ENCODE peak calls at places on chromosomes 7 and 10, in seven cellular contexts. W, P, M, O, B, R and N are unnamed samples.

GRCh38 chr10:3111626-3112220 is 44.4 kb downstream of the PFKP start:
- DNase-seq in W (peak), P (no peak), M (no peak), O (no peak), B (no peak), R (no peak), N (no peak)

GRCh38 chr7:17651926-17652385 is 288.3 kb downstream of the SNX13 start:
- DNase-seq in W (peak), P (no peak), M (no peak), O (no peak), B (no peak), R (no peak), N (peak)

GRCh38 chr10:24357344-24358021 is 148.5 kb downstream of the KIAA1217 start:
- DNase-seq in W (no peak), P (no peak), M (no peak), O (peak), B (no peak), R (no peak), N (no peak)

GRCh38 chr7:72751978-72752377 is 76.0 kb downstream of the TYW1B start:
- DNase-seq in W (no peak), P (no peak), M (peak), O (no peak), B (peak), R (peak), N (peak)

GRCh38 chr7:122885583-122886356 is 490 bp downstream of the CADPS2 start:
- DNase-seq in W (no peak), P (peak), M (peak), O (peak), B (peak), R (peak), N (peak)

GRCh38 chr10:130929422-130930325 is 381.8 kb downstream of the TCERG1L start:
- DNase-seq in W (no peak), P (no peak), M (no peak), O (no peak), B (no peak), R (no peak), N (no peak)

GRCh38 chr10:3265081-3265480 is 92.5 kb upstream of the PITRM1 start:
- DNase-seq in W (peak), P (peak), M (no peak), O (no peak), B (peak), R (no peak), N (peak)

GRCh38 chr7:150377116-150377979 is 1.8 kb upstream of the ZNF775 start:
- DNase-seq in W (no peak), P (no peak), M (no peak), O (no peak), B (no peak), R (no peak), N (no peak)

GRCh38 chr7:132508724-132509348 is 67.4 kb downstream of the PLXNA4 start:
- DNase-seq in W (no peak), P (no peak), M (no peak), O (no peak), B (peak), R (no peak), N (no peak)

GRCh38 chr7:105857009-105857952 is 19.1 kb downstream of the ATXN7L1 start:
- DNase-seq in W (no peak), P (no peak), M (no peak), O (no peak), B (no peak), R (no peak), N (no peak)

GRCh38 chr10:132592790-132593788 is 55.5 kb downstream of the INPP5A start:
- DNase-seq in W (no peak), P (no peak), M (no peak), O (no peak), B (no peak), R (no peak), N (no peak)

GRCh38 chr10:125774144-125774543 is 1.5 kb downstream of the MMP21 start:
- DNase-seq in W (no peak), P (no peak), M (no peak), O (no peak), B (no peak), R (no peak), N (no peak)

GRCh38 chr10:126663880-126664279 is 6.6 kb downstream of the C10orf90 start:
- DNase-seq in W (peak), P (peak), M (no peak), O (no peak), B (no peak), R (no peak), N (peak)

GRCh38 chr7:139745330-139746143 is 32.3 kb downstream of the HIPK2 start:
- DNase-seq in W (no peak), P (no peak), M (no peak), O (no peak), B (peak), R (no peak), N (peak)

GRCh38 chr10:74822101-74822500 is 4.3 kb upstream of the KAT6B start:
- DNase-seq in W (peak), P (no peak), M (no peak), O (no peak), B (no peak), R (no peak), N (no peak)

GRCh38 chr10:124996854-124997215 is 54.9 kb downstream of the ZRANB1 start:
- DNase-seq in W (no peak), P (no peak), M (no peak), O (no peak), B (no peak), R (peak), N (no peak)

GRCh38 chr7:107286751-107287621 is 118.2 kb downstream of the HBP1 start:
- DNase-seq in W (no peak), P (no peak), M (no peak), O (no peak), B (no peak), R (no peak), N (no peak)

GRCh38 chr7:122677149-122677548 is 21.8 kb downstream of the RNF133 start:
- DNase-seq in W (no peak), P (no peak), M (no peak), O (no peak), B (no peak), R (no peak), N (no peak)

GRCh38 chr7:97017197-97018125 is 7.2 kb downstream of the DLX5 start:
- DNase-seq in W (no peak), P (no peak), M (no peak), O (peak), B (peak), R (no peak), N (no peak)

GRCh38 chr7:121449304-121449703 is 53.2 kb upstream of the FAM3C start:
- DNase-seq in W (no peak), P (peak), M (no peak), O (no peak), B (no peak), R (no peak), N (peak)

GRCh38 chr7:123231060-123232000 is 31.6 kb upstream of the SLC13A1 start:
- DNase-seq in W (no peak), P (no peak), M (no peak), O (no peak), B (no peak), R (no peak), N (peak)

GRCh38 chr10:49605177-49605938 is 4.8 kb upstream of the SLC18A3 start:
- DNase-seq in W (no peak), P (no peak), M (peak), O (no peak), B (no peak), R (peak), N (no peak)

GRCh38 chr7:149878523-149878921 is 4.8 kb downstream of the ATP6V0E2 start:
- DNase-seq in W (no peak), P (no peak), M (peak), O (no peak), B (no peak), R (no peak), N (no peak)

GRCh38 chr10:44911081-44911540 is at the start of gene TMEM72:
- DNase-seq in W (no peak), P (no peak), M (peak), O (no peak), B (peak), R (peak), N (no peak)

GRCh38 chr10:122639801-122640200 is 59.8 kb downstream of the C10orf120 start:
- DNase-seq in W (no peak), P (no peak), M (no peak), O (no peak), B (peak), R (no peak), N (no peak)

GRCh38 chr10:7787150-7787856 is 490 bp downstream of the KIN start:
- DNase-seq in W (peak), P (no peak), M (no peak), O (no peak), B (peak), R (no peak), N (peak)

GRCh38 chr10:91683976-91684375 is 51.1 kb upstream of the PPP1R3C start:
- DNase-seq in W (peak), P (peak), M (no peak), O (no peak), B (peak), R (no peak), N (peak)

GRCh38 chr10:91681361-91682276 is 48.7 kb upstream of the PPP1R3C start:
- DNase-seq in W (no peak), P (no peak), M (no peak), O (no peak), B (no peak), R (no peak), N (no peak)

GRCh38 chr10:91684841-91685240 is 52.0 kb upstream of the PPP1R3C start:
- DNase-seq in W (peak), P (no peak), M (no peak), O (no peak), B (no peak), R (no peak), N (no peak)

GRCh38 chr10:91682912-91683311 is 50.0 kb upstream of the PPP1R3C start:
- DNase-seq in W (peak), P (no peak), M (no peak), O (no peak), B (no peak), R (no peak), N (peak)

DNA sequence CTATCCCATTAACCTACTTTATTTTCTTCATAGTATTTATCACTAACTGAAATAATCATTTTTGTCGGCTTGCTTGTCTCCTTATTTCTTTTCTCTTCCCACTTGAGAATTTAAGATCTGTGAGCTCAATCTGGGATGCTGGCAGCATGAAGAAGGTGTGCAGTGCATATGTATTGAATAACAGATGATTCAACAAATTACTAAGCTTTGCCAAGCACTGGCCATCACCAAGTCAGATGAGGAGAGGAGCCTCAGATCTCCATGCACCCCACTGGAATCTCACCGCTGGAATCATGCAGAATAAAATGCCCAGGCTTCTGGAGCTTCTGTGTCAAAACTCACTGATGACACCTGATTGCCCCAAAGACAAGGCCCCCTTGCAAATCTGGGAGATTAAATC is 47.6 kb upstream of the PPP1R3C start:
- DNase-seq in W (peak), P (no peak), M (no peak), O (no peak), B (no peak), R (no peak), N (no peak)
- H2BK5ac ChIP-seq in W (no peak), P (no peak), M (no peak), O (no peak), B (no peak), R (no peak), N (no peak)

GRCh38 chr10:129131439-129132122 is 335.5 kb upstream of the MGMT start:
- DNase-seq in W (no peak), P (no peak), M (no peak), O (no peak), B (no peak), R (no peak), N (no peak)
- H2AK5ac ChIP-seq in W (no peak), P (no peak), M (no peak), O (no peak), B (no peak), R (no peak), N (no peak)

GRCh38 chr7:100191775-100192174 is 14.1 kb downstream of the STAG3 start:
- DNase-seq in W (peak), P (no peak), M (no peak), O (no peak), B (no peak), R (no peak), N (peak)
- H3K9ac ChIP-seq in W (no peak), P (no peak), M (no peak), O (no peak), B (no peak), R (no peak), N (no peak)

GRCh38 chr7:48130658-48131108 is 40.6 kb upstream of the ABCA13 start:
- DNase-seq in W (peak), P (no peak), M (no peak), O (no peak), B (no peak), R (no peak), N (no peak)
- H2BK5ac ChIP-seq in W (no peak), P (no peak), M (no peak), O (no peak), B (no peak), R (no peak), N (no peak)

GRCh38 chr10:11663763-11664555 is 52.5 kb upstream of the USP6NL start:
- DNase-seq in W (no peak), P (no peak), M (no peak), O (no peak), B (no peak), R (no peak), N (no peak)
- H2AK5ac ChIP-seq in W (no peak), P (no peak), M (no peak), O (peak), B (no peak), R (no peak), N (no peak)

GRCh38 chr10:79431422-79431821 is 14.0 kb downstream of the ZCCHC24 start:
- DNase-seq in W (no peak), P (no peak), M (no peak), O (no peak), B (no peak), R (no peak), N (no peak)
- H3K9ac ChIP-seq in W (no peak), P (no peak), M (no peak), O (peak), B (no peak), R (no peak), N (peak)

DNA sequence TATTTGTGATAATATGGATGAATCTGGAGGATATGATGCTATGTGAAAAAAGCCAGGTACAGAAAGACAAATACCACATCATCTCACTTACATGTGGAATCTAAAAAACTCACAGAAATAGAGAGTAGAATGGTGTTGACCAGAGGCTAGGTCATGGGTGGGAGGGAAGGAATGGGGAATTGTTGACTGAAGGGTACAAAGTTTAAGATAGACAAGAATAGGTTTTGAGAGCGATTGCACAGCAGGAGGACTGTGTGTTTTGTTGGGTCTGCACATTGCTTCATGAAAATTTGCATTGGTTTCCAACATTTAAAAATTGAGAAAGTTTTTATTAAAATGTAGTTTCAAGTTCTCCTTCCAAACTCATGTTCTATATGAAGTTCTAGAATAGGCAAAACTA is 8.4 kb downstream of the SLC26A5 start:
- DNase-seq in W (no peak), P (no peak), M (no peak), O (no peak), B (no peak), R (no peak), N (no peak)
- H2BK5ac ChIP-seq in W (no peak), P (no peak), M (no peak), O (no peak), B (no peak), R (no peak), N (no peak)

GRCh38 chr7:3710122-3710521 is 409.1 kb downstream of the SDK1 start:
- DNase-seq in W (no peak), P (no peak), M (no peak), O (no peak), B (no peak), R (no peak), N (no peak)

GRCh38 chr7:3710531-3710930 is 409.5 kb downstream of the SDK1 start:
- DNase-seq in W (no peak), P (no peak), M (no peak), O (no peak), B (no peak), R (no peak), N (no peak)

GRCh38 chr7:3712841-3713240 is 411.8 kb downstream of the SDK1 start:
- DNase-seq in W (no peak), P (no peak), M (no peak), O (no peak), B (peak), R (no peak), N (no peak)
- H2AK5ac ChIP-seq in W (no peak), P (no peak), M (no peak), O (no peak), B (no peak), R (no peak), N (no peak)

GRCh38 chr10:119538632-119539358 is 3.7 kb downstream of the RGS10 start:
- DNase-seq in W (no peak), P (no peak), M (no peak), O (no peak), B (no peak), R (no peak), N (no peak)
- H3K9ac ChIP-seq in W (no peak), P (no peak), M (no peak), O (no peak), B (no peak), R (no peak), N (peak)

GRCh38 chr10:76291175-76291574 is 859.8 kb downstream of the LRMDA start:
- DNase-seq in W (no peak), P (no peak), M (no peak), O (no peak), B (no peak), R (no peak), N (no peak)
- H2BK5ac ChIP-seq in W (no peak), P (no peak), M (no peak), O (no peak), B (no peak), R (no peak), N (no peak)